ENCODE peak calls at places on chromosomes 4 and X, in ten cellular contexts. R is germinal center; X is ELF-1; S is HCEC 1CT; O is upper lobe of left lung; B is CD4-positive, alpha-beta T cell; V is stimulated activated CD4-positive, alpha-beta T cell treated with anti-CD3 and anti-CD28 coated beads, Interleukin-2, amount 100 ng/mL, for 24 hours; G is A549; W is cardiac muscle cell; K is activated CD4-positive, alpha-beta T cell treated with anti-CD3 and anti-CD28 coated beads for 1 hour. P is an unnamed sample.

GRCh38 chrX:39439910-39440733 is 638.9 kb downstream of the MID1IP1 start:
- DNase-seq in O (no peak), S (no peak), K (no peak), X (peak), B (no peak), V (no peak), G (no peak), R (no peak), W (no peak), P (no peak)

GRCh38 chr4:5165419-5166369 is 114.4 kb downstream of the STK32B start:
- DNase-seq in B (no peak), V (no peak), R (no peak), O (no peak), S (no peak), X (peak), G (no peak), W (peak), K (no peak), P (no peak)

GRCh38 chr4:187555174-187555573 is 440.4 kb upstream of the ZFP42 start:
- DNase-seq in W (no peak), S (no peak), V (no peak), O (no peak), G (no peak), R (no peak), B (no peak), X (no peak), K (no peak), P (no peak)

GRCh38 chr4:10629394-10629793 is 55.2 kb downstream of the CLNK start:
- DNase-seq in V (no peak), O (no peak), K (no peak), S (no peak), G (no peak), X (no peak), R (no peak), B (no peak), W (no peak), P (no peak)

GRCh38 chrX:25034889-25035288 is 19.1 kb upstream of the ARX start:
- DNase-seq in O (no peak), S (peak), R (no peak), K (no peak), V (no peak), B (no peak), X (peak), W (no peak), G (no peak), P (no peak)

GRCh38 chrX:44935640-44936039 is 62.7 kb downstream of the KDM6A start:
- DNase-seq in X (peak), V (no peak), K (no peak), O (no peak), B (no peak), S (no peak), W (no peak), G (no peak), R (no peak), P (no peak)

GRCh38 chr4:52946811-52947210 is 84.7 kb downstream of the RASL11B start:
- DNase-seq in O (no peak), K (no peak), X (no peak), G (no peak), R (no peak), V (no peak), B (no peak), W (peak), S (no peak), P (no peak)

GRCh38 chr4:172683016-172683415 is 485.6 kb upstream of the GALNT7 start:
- DNase-seq in X (no peak), R (no peak), W (no peak), S (peak), B (no peak), O (no peak), G (no peak), K (no peak), V (no peak), P (peak)

GRCh38 chr4:7970031-7970946 is 30.6 kb upstream of the AFAP1 start:
- DNase-seq in X (peak), V (peak), K (peak), S (no peak), O (no peak), B (peak), W (no peak), R (no peak), G (peak), P (no peak)

GRCh38 chr4:86595426-86595805 is 1.3 kb downstream of the PTPN13 start:
- DNase-seq in B (no peak), G (no peak), S (no peak), K (no peak), V (no peak), O (no peak), R (no peak), X (peak), W (peak), P (no peak)

GRCh38 chrX:70172226-70172625 is 5.1 kb upstream of the DGAT2L6 start:
- DNase-seq in V (no peak), X (no peak), B (no peak), O (no peak), R (no peak), W (no peak), G (no peak), K (no peak), S (peak), P (no peak)

GRCh38 chr4:145881991-145882390 is 56.6 kb downstream of the ZNF827 start:
- DNase-seq in S (no peak), X (no peak), B (no peak), K (no peak), R (peak), W (no peak), O (no peak), V (no peak), G (no peak), P (no peak)

GRCh38 chr4:160129439-160129838 is 1026.6 kb downstream of the RAPGEF2 start:
- DNase-seq in K (no peak), R (no peak), X (peak), S (no peak), G (peak), B (no peak), V (no peak), W (no peak), O (no peak), P (peak)

GRCh38 chrX:136814847-136815634 is 34.3 kb upstream of the ARHGEF6 start:
- DNase-seq in K (no peak), O (no peak), B (no peak), X (no peak), S (no peak), G (no peak), R (no peak), V (no peak), W (no peak), P (no peak)

GRCh38 chrX:46607916-46608315 is 34.4 kb downstream of the CHST7 start:
- DNase-seq in B (no peak), S (no peak), V (no peak), O (no peak), W (no peak), X (no peak), R (no peak), G (no peak), K (no peak), P (no peak)

GRCh38 chr4:13642163-13642562 is 14.6 kb upstream of the BOD1L1 start:
- DNase-seq in K (no peak), X (no peak), G (no peak), W (no peak), B (no peak), O (no peak), R (no peak), V (no peak), S (no peak), P (no peak)

GRCh38 chrX:140157611-140158010 is 192.3 kb upstream of the CXorf66 start:
- DNase-seq in G (no peak), R (no peak), X (peak), V (no peak), S (no peak), O (no peak), W (no peak), K (no peak), B (no peak), P (peak)

P was measured in non-pigmented ciliary epithelial cell.